ENCODE peak calls at places on chromosomes 3 and 15, in nine cellular contexts. P is activated CD4-positive, CD25-positive, alpha-beta regulatory T cell; Y is EH; Z is AG09319; D is stimulated activated CD8-positive, alpha-beta memory T cell treated with anti-CD3 and anti-CD28 coated beads, Interleukin-12 subunit alpha, Interleukin-12 subunit beta, amount 100 ng/mL, for 4 hours; O is neural crest cell; A is EL; U is GM18507; M is NCI-H187 treated with DMSO at 0.1 percent for 48 hours. S is an unnamed sample.

GRCh38 chr3:127607675-127608361 is 9.6 kb downstream of the MCM2 start:
- DNase-seq in O (no peak), Y (no peak), D (no peak), U (no peak), P (no peak), Z (no peak), A (no peak), M (no peak), S (no peak)

GRCh38 chr3:110743984-110744383 is 327.6 kb upstream of the NECTIN3 start:
- DNase-seq in A (no peak), M (no peak), Z (no peak), D (no peak), U (no peak), Y (no peak), O (no peak), P (no peak), S (no peak)

GRCh38 chr15:40459391-40460015 is 11.3 kb upstream of the CHST14 start:
- DNase-seq in M (no peak), O (no peak), U (no peak), Z (no peak), Y (no peak), D (no peak), P (no peak), A (no peak), S (no peak)

GRCh38 chr3:89314454-89314853 is 207.0 kb downstream of the EPHA3 start:
- DNase-seq in D (no peak), P (no peak), Y (peak), A (no peak), M (no peak), Z (no peak), U (no peak), O (no peak), S (no peak)

GRCh38 chr3:79820089-79820488 is 52.3 kb upstream of the ROBO1 start:
- DNase-seq in Y (no peak), P (no peak), D (no peak), A (no peak), U (no peak), O (no peak), M (no peak), Z (no peak), S (no peak)

GRCh38 chr15:99826146-99826745 is 93.0 kb upstream of the LYSMD4 start:
- DNase-seq in U (no peak), D (no peak), O (no peak), P (no peak), M (no peak), Y (no peak), Z (no peak), A (no peak), S (no peak)

GRCh38 chr3:55729546-55729945 is 242.4 kb upstream of the WNT5A start:
- DNase-seq in Z (no peak), O (no peak), Y (no peak), D (no peak), U (no peak), M (no peak), P (no peak), A (no peak), S (no peak)

GRCh38 chr3:184748219-184749135 is 36.6 kb upstream of the MAGEF1 start:
- DNase-seq in A (no peak), D (no peak), Z (no peak), Y (no peak), O (no peak), P (no peak), U (no peak), M (no peak), S (peak)

GRCh38 chr3:126124896-126125295 is 41.0 kb upstream of the SLC41A3 start:
- DNase-seq in O (no peak), M (no peak), Z (no peak), A (no peak), Y (no peak), P (no peak), D (no peak), U (no peak), S (no peak)

GRCh38 chr3:116444819-116445290 is 432 bp downstream of the LSAMP start:
- DNase-seq in Y (no peak), D (no peak), P (no peak), A (no peak), Z (no peak), O (peak), M (no peak), U (no peak), S (no peak)

GRCh38 chr3:42036483-42036823 is 54.7 kb upstream of the TRAK1 start:
- DNase-seq in O (no peak), A (peak), P (no peak), M (no peak), Z (peak), D (no peak), Y (peak), U (no peak), S (no peak)

GRCh38 chr3:54433846-54434245 is 311.5 kb downstream of the CACNA2D3 start:
- DNase-seq in D (no peak), A (no peak), O (peak), U (no peak), P (no peak), Z (no peak), Y (no peak), M (no peak), S (no peak)

GRCh38 chr3:127172670-127173515 is 20.0 kb upstream of the PRR23E start:
- DNase-seq in P (no peak), Y (peak), U (no peak), O (no peak), A (peak), M (peak), Z (peak), D (no peak), S (peak)

GRCh38 chr15:90851945-90852344 is 16.4 kb upstream of the FURIN start:
- DNase-seq in M (no peak), A (no peak), D (no peak), P (no peak), Z (no peak), Y (no peak), U (no peak), O (no peak), S (no peak)

GRCh38 chr3:154428369-154429206 is 1.4 kb downstream of the GPR149 start:
- DNase-seq in Z (no peak), D (no peak), M (no peak), U (no peak), A (no peak), Y (no peak), P (no peak), O (no peak), S (no peak)

GRCh38 chr3:138438896-138439295 is 4.5 kb downstream of the ESYT3 start:
- DNase-seq in P (no peak), M (no peak), Z (no peak), Y (peak), U (no peak), O (no peak), D (no peak), A (no peak), S (no peak)

GRCh38 chr15:80695099-80695910 is at the start of gene ABHD17C:
- DNase-seq in M (no peak), U (peak), P (no peak), Z (peak), O (peak), D (peak), A (peak), Y (peak), S (peak)

GRCh38 chr15:36579792-36580431 is 486 bp downstream of the CDIN1 start:
- DNase-seq in P (no peak), M (no peak), O (no peak), A (no peak), U (no peak), D (no peak), Z (no peak), Y (no peak), S (peak)

GRCh38 chr3:142021127-142021526 is 128.2 kb downstream of the TFDP2 start:
- DNase-seq in U (no peak), A (no peak), P (no peak), M (no peak), O (no peak), D (no peak), Y (no peak), Z (no peak), S (no peak)

GRCh38 chr3:24043985-24044384 is 98.9 kb downstream of the NR1D2 start:
- DNase-seq in P (no peak), A (no peak), Y (no peak), D (no peak), Z (no peak), O (no peak), U (no peak), M (no peak), S (no peak)

GRCh38 chr3:66115858-66116654 is 77.3 kb upstream of the MAGI1 start:
- DNase-seq in U (no peak), Y (peak), P (no peak), M (no peak), A (peak), Z (peak), D (no peak), O (no peak), S (no peak)

GRCh38 chr3:107366766-107367165 is 10.5 kb upstream of the CCDC54 start:
- DNase-seq in M (no peak), A (peak), D (no peak), U (no peak), Y (peak), P (no peak), Z (no peak), O (no peak), S (no peak)

GRCh38 chr3:123831420-123831819 is 52.7 kb downstream of the MYLK start:
- DNase-seq in A (no peak), Z (no peak), U (no peak), P (no peak), M (no peak), O (no peak), Y (no peak), D (no peak), S (no peak)

GRCh38 chr15:43896543-43896942 is 69.7 kb downstream of the WDR76 start:
- DNase-seq in Y (no peak), P (no peak), Z (no peak), D (no peak), M (no peak), A (peak), U (no peak), O (no peak), S (no peak)

GRCh38 chr15:35173444-35174118 is 88.5 kb upstream of the NANOGP8 start:
- DNase-seq in U (no peak), P (no peak), D (no peak), Z (no peak), Y (peak), M (no peak), A (peak), O (no peak), S (no peak)

S was measured in NCI-H510A.